ENCODE peak calls at places on chromosome 5, in nine cellular contexts. One of them, this sample, is unnamed. For H3K9me3, the result is how much of the 10 kb centered on the place peaks cover.

GRCh38 chr5:67215592-67216471 is 19.2 kb upstream of the CD180 start:
- DNase-seq in ovary: peak
- DNase-seq in uterus: peak
- DNase-seq in breast epithelium: peak
- DNase-seq in CD8-positive, alpha-beta memory T cell: peak
- DNase-seq in upper lobe of right lung: peak
- DNase-seq in CD4-positive, CD25-positive, alpha-beta regulatory T cell: peak
- DNase-seq in GM23248: peak
- DNase-seq in A549: no peak
- DNase-seq in this sample: peak

GRCh38 chr5:10607023-10607665 is 43.3 kb downstream of the ANKRD33B start:
- DNase-seq in ovary: no peak
- DNase-seq in uterus: no peak
- DNase-seq in breast epithelium: no peak
- DNase-seq in CD8-positive, alpha-beta memory T cell: no peak
- DNase-seq in upper lobe of right lung: no peak
- DNase-seq in CD4-positive, CD25-positive, alpha-beta regulatory T cell: no peak
- DNase-seq in GM23248: no peak
- DNase-seq in A549: no peak
- DNase-seq in this sample: no peak

GRCh38 chr5:151456321-151456940 is 9.0 kb downstream of the SLC36A1 start:
- DNase-seq in ovary: no peak
- DNase-seq in uterus: no peak
- DNase-seq in breast epithelium: no peak
- DNase-seq in CD8-positive, alpha-beta memory T cell: no peak
- DNase-seq in upper lobe of right lung: no peak
- DNase-seq in CD4-positive, CD25-positive, alpha-beta regulatory T cell: no peak
- DNase-seq in GM23248: no peak
- DNase-seq in A549: no peak
- DNase-seq in this sample: no peak

GRCh38 chr5:73748510-73749410 is 122.8 kb downstream of the ARHGEF28 start:
- DNase-seq in ovary: peak
- DNase-seq in uterus: peak
- DNase-seq in breast epithelium: no peak
- DNase-seq in CD8-positive, alpha-beta memory T cell: no peak
- DNase-seq in upper lobe of right lung: no peak
- DNase-seq in CD4-positive, CD25-positive, alpha-beta regulatory T cell: no peak
- DNase-seq in GM23248: no peak
- DNase-seq in A549: no peak
- DNase-seq in this sample: peak

GRCh38 chr5:21685536-21685935 is 1167.6 kb downstream of the CDH12 start:
- DNase-seq in ovary: no peak
- DNase-seq in uterus: no peak
- DNase-seq in breast epithelium: no peak
- DNase-seq in CD8-positive, alpha-beta memory T cell: no peak
- DNase-seq in upper lobe of right lung: no peak
- DNase-seq in CD4-positive, CD25-positive, alpha-beta regulatory T cell: no peak
- DNase-seq in GM23248: peak
- DNase-seq in A549: no peak
- DNase-seq in this sample: no peak

GRCh38 chr5:42812620-42813019 is 928 bp upstream of the SELENOP start:
- DNase-seq in ovary: no peak
- DNase-seq in uterus: no peak
- DNase-seq in breast epithelium: no peak
- DNase-seq in CD8-positive, alpha-beta memory T cell: no peak
- DNase-seq in upper lobe of right lung: no peak
- DNase-seq in CD4-positive, CD25-positive, alpha-beta regulatory T cell: no peak
- DNase-seq in GM23248: no peak
- DNase-seq in A549: no peak
- DNase-seq in this sample: no peak

GRCh38 chr5:110909950-110910349 is 161.6 kb upstream of the TSLP start:
- DNase-seq in ovary: no peak
- DNase-seq in uterus: no peak
- DNase-seq in breast epithelium: no peak
- DNase-seq in CD8-positive, alpha-beta memory T cell: no peak
- DNase-seq in upper lobe of right lung: no peak
- DNase-seq in CD4-positive, CD25-positive, alpha-beta regulatory T cell: no peak
- DNase-seq in GM23248: peak
- DNase-seq in A549: no peak
- DNase-seq in this sample: no peak

GRCh38 chr5:10081584-10081983 is 168.1 kb downstream of the ATPSCKMT start:
- DNase-seq in ovary: no peak
- DNase-seq in uterus: no peak
- DNase-seq in breast epithelium: no peak
- DNase-seq in CD8-positive, alpha-beta memory T cell: no peak
- DNase-seq in upper lobe of right lung: no peak
- DNase-seq in CD4-positive, CD25-positive, alpha-beta regulatory T cell: no peak
- DNase-seq in GM23248: no peak
- DNase-seq in A549: no peak
- DNase-seq in this sample: no peak

GRCh38 chr5:61409568-61409967 is 77.5 kb downstream of the ZSWIM6 start:
- DNase-seq in ovary: no peak
- DNase-seq in uterus: no peak
- DNase-seq in breast epithelium: no peak
- DNase-seq in CD8-positive, alpha-beta memory T cell: no peak
- DNase-seq in upper lobe of right lung: no peak
- DNase-seq in CD4-positive, CD25-positive, alpha-beta regulatory T cell: no peak
- DNase-seq in GM23248: peak
- DNase-seq in A549: peak
- DNase-seq in this sample: no peak

GRCh38 chr5:121432-121831 is 29.5 kb downstream of the PLEKHG4B start:
- DNase-seq in ovary: no peak
- DNase-seq in uterus: no peak
- DNase-seq in breast epithelium: no peak
- DNase-seq in CD8-positive, alpha-beta memory T cell: no peak
- DNase-seq in upper lobe of right lung: no peak
- DNase-seq in CD4-positive, CD25-positive, alpha-beta regulatory T cell: no peak
- DNase-seq in GM23248: no peak
- DNase-seq in A549: peak
- DNase-seq in this sample: no peak

GRCh38 chr5:33800221-33800950 is 91.4 kb downstream of the ADAMTS12 start:
- DNase-seq in ovary: no peak
- DNase-seq in uterus: no peak
- DNase-seq in breast epithelium: no peak
- DNase-seq in CD8-positive, alpha-beta memory T cell: no peak
- DNase-seq in upper lobe of right lung: no peak
- DNase-seq in CD4-positive, CD25-positive, alpha-beta regulatory T cell: no peak
- DNase-seq in GM23248: no peak
- DNase-seq in A549: peak
- DNase-seq in this sample: no peak

GRCh38 chr5:16574789-16575785 is 41.7 kb downstream of the RETREG1 start:
- DNase-seq in ovary: no peak
- DNase-seq in uterus: no peak
- DNase-seq in breast epithelium: no peak
- DNase-seq in CD8-positive, alpha-beta memory T cell: no peak
- DNase-seq in upper lobe of right lung: no peak
- DNase-seq in CD4-positive, CD25-positive, alpha-beta regulatory T cell: no peak
- DNase-seq in GM23248: peak
- DNase-seq in A549: no peak
- DNase-seq in this sample: peak

GRCh38 chr5:95285406-95285761 is 490 bp upstream of the MCTP1 start:
- DNase-seq in ovary: no peak
- DNase-seq in uterus: no peak
- DNase-seq in breast epithelium: no peak
- DNase-seq in CD8-positive, alpha-beta memory T cell: no peak
- DNase-seq in upper lobe of right lung: no peak
- DNase-seq in CD4-positive, CD25-positive, alpha-beta regulatory T cell: no peak
- DNase-seq in GM23248: no peak
- DNase-seq in A549: no peak
- DNase-seq in this sample: no peak

GRCh38 chr5:76583163-76584047 is 39.8 kb downstream of the F2RL2 start:
- DNase-seq in ovary: no peak
- DNase-seq in uterus: no peak
- DNase-seq in breast epithelium: no peak
- DNase-seq in CD8-positive, alpha-beta memory T cell: no peak
- DNase-seq in upper lobe of right lung: no peak
- DNase-seq in CD4-positive, CD25-positive, alpha-beta regulatory T cell: peak
- DNase-seq in GM23248: peak
- DNase-seq in A549: peak
- DNase-seq in this sample: no peak

GRCh38 chr5:73985145-73985544 is 359.1 kb downstream of the ARHGEF28 start:
- DNase-seq in ovary: no peak
- DNase-seq in uterus: no peak
- DNase-seq in breast epithelium: no peak
- DNase-seq in CD8-positive, alpha-beta memory T cell: no peak
- DNase-seq in upper lobe of right lung: no peak
- DNase-seq in CD4-positive, CD25-positive, alpha-beta regulatory T cell: no peak
- DNase-seq in GM23248: peak
- DNase-seq in A549: peak
- DNase-seq in this sample: no peak

GRCh38 chr5:2752875-2753435 is 1.5 kb upstream of the IRX2 start:
- DNase-seq in ovary: no peak
- DNase-seq in uterus: no peak
- DNase-seq in breast epithelium: no peak
- DNase-seq in CD8-positive, alpha-beta memory T cell: no peak
- DNase-seq in upper lobe of right lung: no peak
- DNase-seq in CD4-positive, CD25-positive, alpha-beta regulatory T cell: no peak
- DNase-seq in GM23248: peak
- DNase-seq in A549: no peak
- DNase-seq in this sample: no peak

GRCh38 chr5:136084698-136085097 is 47.9 kb upstream of the SMAD5 start:
- DNase-seq in ovary: no peak
- DNase-seq in uterus: no peak
- DNase-seq in breast epithelium: no peak
- DNase-seq in CD8-positive, alpha-beta memory T cell: no peak
- DNase-seq in upper lobe of right lung: no peak
- DNase-seq in CD4-positive, CD25-positive, alpha-beta regulatory T cell: no peak
- DNase-seq in GM23248: no peak
- DNase-seq in A549: no peak
- DNase-seq in this sample: peak

GRCh38 chr5:122656107-122656506 is 118.8 kb upstream of the SNX2 start:
- DNase-seq in ovary: no peak
- DNase-seq in uterus: no peak
- DNase-seq in breast epithelium: no peak
- DNase-seq in CD8-positive, alpha-beta memory T cell: no peak
- DNase-seq in upper lobe of right lung: no peak
- DNase-seq in CD4-positive, CD25-positive, alpha-beta regulatory T cell: no peak
- DNase-seq in GM23248: peak
- DNase-seq in A549: no peak
- DNase-seq in this sample: no peak

GRCh38 chr5:152674403-152674802 is 269.3 kb upstream of the NMUR2 start:
- DNase-seq in ovary: no peak
- DNase-seq in uterus: no peak
- DNase-seq in breast epithelium: no peak
- DNase-seq in CD8-positive, alpha-beta memory T cell: no peak
- DNase-seq in upper lobe of right lung: no peak
- DNase-seq in CD4-positive, CD25-positive, alpha-beta regulatory T cell: no peak
- DNase-seq in GM23248: no peak
- DNase-seq in A549: no peak
- DNase-seq in this sample: no peak

GRCh38 chr5:65161655-65162054 is 320.1 kb downstream of the ADAMTS6 start:
- DNase-seq in ovary: no peak
- DNase-seq in uterus: no peak
- DNase-seq in breast epithelium: no peak
- DNase-seq in CD8-positive, alpha-beta memory T cell: no peak
- DNase-seq in upper lobe of right lung: no peak
- DNase-seq in CD4-positive, CD25-positive, alpha-beta regulatory T cell: no peak
- DNase-seq in GM23248: peak
- DNase-seq in A549: no peak
- DNase-seq in this sample: no peak

GRCh38 chr5:25948278-25948677 is 1090.1 kb downstream of the CDH9 start:
- DNase-seq in ovary: no peak
- DNase-seq in uterus: no peak
- DNase-seq in breast epithelium: no peak
- DNase-seq in CD8-positive, alpha-beta memory T cell: no peak
- DNase-seq in upper lobe of right lung: no peak
- DNase-seq in CD4-positive, CD25-positive, alpha-beta regulatory T cell: no peak
- DNase-seq in GM23248: no peak
- DNase-seq in A549: no peak
- DNase-seq in this sample: no peak
- H3K9me3 ChIP-seq in ovary: under half
- H3K9me3 ChIP-seq in uterus: under half
- H3K9me3 ChIP-seq in breast epithelium: under half
- H3K9me3 ChIP-seq in CD8-positive, alpha-beta memory T cell: under half
- H3K9me3 ChIP-seq in upper lobe of right lung: under half
- H3K9me3 ChIP-seq in CD4-positive, CD25-positive, alpha-beta regulatory T cell: under half
- H3K9me3 ChIP-seq in GM23248: under half
- H3K9me3 ChIP-seq in A549: under half
- H3K9me3 ChIP-seq in this sample: under half

DNA sequence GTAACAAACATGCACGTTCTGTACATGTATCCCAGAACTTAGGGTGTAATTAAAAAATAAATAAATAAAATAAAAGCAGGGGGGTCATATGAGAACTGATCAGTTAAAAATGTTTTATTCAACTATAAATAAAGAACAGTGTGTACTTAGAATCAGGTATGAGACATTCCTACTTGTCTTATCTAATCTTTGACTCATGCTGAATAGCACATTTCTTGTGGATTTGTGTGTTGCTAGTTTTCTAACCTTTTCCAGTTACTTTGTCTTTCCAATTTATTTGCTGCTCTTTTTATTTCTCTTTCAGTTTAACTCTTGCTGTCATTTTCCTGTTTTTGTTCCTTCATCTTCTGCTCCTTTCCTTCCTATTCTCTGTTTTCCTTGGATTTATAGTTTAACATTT is 1917.1 kb upstream of the CDH6 start:
- DNase-seq in ovary: no peak
- DNase-seq in uterus: no peak
- DNase-seq in breast epithelium: no peak
- DNase-seq in CD8-positive, alpha-beta memory T cell: no peak
- DNase-seq in upper lobe of right lung: no peak
- DNase-seq in CD4-positive, CD25-positive, alpha-beta regulatory T cell: no peak
- DNase-seq in GM23248: no peak
- DNase-seq in A549: no peak
- DNase-seq in this sample: no peak
- H3K9me3 ChIP-seq in ovary: under half
- H3K9me3 ChIP-seq in uterus: under half
- H3K9me3 ChIP-seq in breast epithelium: under half
- H3K9me3 ChIP-seq in CD8-positive, alpha-beta memory T cell: under half
- H3K9me3 ChIP-seq in upper lobe of right lung: under half
- H3K9me3 ChIP-seq in CD4-positive, CD25-positive, alpha-beta regulatory T cell: under half
- H3K9me3 ChIP-seq in GM23248: under half
- H3K9me3 ChIP-seq in A549: under half
- H3K9me3 ChIP-seq in this sample: under half

DNA sequence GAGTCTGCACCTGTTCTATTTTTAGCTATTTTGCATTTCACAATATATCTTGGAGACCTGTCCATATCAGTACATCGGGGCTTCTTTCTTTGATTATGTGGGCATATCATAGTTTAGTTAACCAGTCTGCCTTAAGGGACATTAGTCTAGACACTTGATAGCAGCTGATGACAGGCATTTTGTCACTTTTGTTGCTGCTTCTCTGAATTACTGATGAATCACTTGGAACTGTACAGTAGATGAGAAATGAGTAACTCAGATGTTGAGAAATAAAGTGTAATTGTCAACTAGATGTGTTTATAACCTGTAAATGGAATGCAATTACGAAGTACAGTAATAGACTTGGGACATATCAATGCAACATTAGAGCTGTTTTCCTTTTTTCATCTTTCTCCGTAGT is 7.1 kb downstream of the ZFP2 start:
- DNase-seq in ovary: no peak
- DNase-seq in uterus: no peak
- DNase-seq in breast epithelium: no peak
- DNase-seq in CD8-positive, alpha-beta memory T cell: no peak
- DNase-seq in upper lobe of right lung: no peak
- DNase-seq in CD4-positive, CD25-positive, alpha-beta regulatory T cell: no peak
- DNase-seq in GM23248: peak
- DNase-seq in A549: no peak
- DNase-seq in this sample: no peak
- H3K9me3 ChIP-seq in ovary: under half
- H3K9me3 ChIP-seq in uterus: under half
- H3K9me3 ChIP-seq in breast epithelium: half or more
- H3K9me3 ChIP-seq in CD8-positive, alpha-beta memory T cell: under half
- H3K9me3 ChIP-seq in upper lobe of right lung: under half
- H3K9me3 ChIP-seq in CD4-positive, CD25-positive, alpha-beta regulatory T cell: under half
- H3K9me3 ChIP-seq in GM23248: under half
- H3K9me3 ChIP-seq in A549: half or more
- H3K9me3 ChIP-seq in this sample: under half

GRCh38 chr5:141439411-141440141 is 9.3 kb downstream of the PCDHGA12 start:
- DNase-seq in ovary: no peak
- DNase-seq in uterus: no peak
- DNase-seq in breast epithelium: no peak
- DNase-seq in CD8-positive, alpha-beta memory T cell: no peak
- DNase-seq in upper lobe of right lung: no peak
- DNase-seq in CD4-positive, CD25-positive, alpha-beta regulatory T cell: no peak
- DNase-seq in GM23248: peak
- DNase-seq in A549: no peak
- DNase-seq in this sample: no peak
- H3K9me3 ChIP-seq in ovary: under half
- H3K9me3 ChIP-seq in uterus: half or more
- H3K9me3 ChIP-seq in breast epithelium: half or more
- H3K9me3 ChIP-seq in CD8-positive, alpha-beta memory T cell: under half
- H3K9me3 ChIP-seq in upper lobe of right lung: under half
- H3K9me3 ChIP-seq in CD4-positive, CD25-positive, alpha-beta regulatory T cell: under half
- H3K9me3 ChIP-seq in GM23248: under half
- H3K9me3 ChIP-seq in A549: under half
- H3K9me3 ChIP-seq in this sample: under half